ENCODE peak calls at places on chromosomes 4 and X, in six cellular contexts. One of them, this sample, is unnamed.

GRCh38 chr4:14091966-14092365 is 464.4 kb upstream of the BOD1L1 start:
- DNase-seq in cardiac septum: no peak
- DNase-seq in type B pancreatic cell: no peak
- DNase-seq in activated T-helper 1 cell treated with Interleukin-2 at 50 U/mL for 16 hours: no peak
- DNase-seq in Calu3: no peak
- DNase-seq in activated CD8-positive, alpha-beta memory T cell treated with anti-CD3 and anti-CD28 coated beads, Interleukin-2, amount 50 U/mL, for 48 hours: no peak
- DNase-seq in this sample: no peak

GRCh38 chr4:91826186-91826585 is 477.6 kb upstream of the GRID2 start:
- DNase-seq in cardiac septum: no peak
- DNase-seq in type B pancreatic cell: no peak
- DNase-seq in activated T-helper 1 cell treated with Interleukin-2 at 50 U/mL for 16 hours: no peak
- DNase-seq in Calu3: peak
- DNase-seq in activated CD8-positive, alpha-beta memory T cell treated with anti-CD3 and anti-CD28 coated beads, Interleukin-2, amount 50 U/mL, for 48 hours: no peak
- DNase-seq in this sample: no peak

GRCh38 chrX:140766024-140766611 is 56.6 kb downstream of the LINC00632 start:
- DNase-seq in cardiac septum: no peak
- DNase-seq in type B pancreatic cell: no peak
- DNase-seq in activated T-helper 1 cell treated with Interleukin-2 at 50 U/mL for 16 hours: no peak
- DNase-seq in Calu3: peak
- DNase-seq in activated CD8-positive, alpha-beta memory T cell treated with anti-CD3 and anti-CD28 coated beads, Interleukin-2, amount 50 U/mL, for 48 hours: peak
- DNase-seq in this sample: no peak

GRCh38 chr4:16860506-16860905 is 37.9 kb downstream of the LDB2 start:
- DNase-seq in cardiac septum: no peak
- DNase-seq in type B pancreatic cell: no peak
- DNase-seq in activated T-helper 1 cell treated with Interleukin-2 at 50 U/mL for 16 hours: no peak
- DNase-seq in Calu3: no peak
- DNase-seq in activated CD8-positive, alpha-beta memory T cell treated with anti-CD3 and anti-CD28 coated beads, Interleukin-2, amount 50 U/mL, for 48 hours: no peak
- DNase-seq in this sample: no peak

GRCh38 chr4:169619518-169619957 is 840 bp upstream of the CLCN3 start:
- DNase-seq in cardiac septum: no peak
- DNase-seq in type B pancreatic cell: no peak
- DNase-seq in activated T-helper 1 cell treated with Interleukin-2 at 50 U/mL for 16 hours: peak
- DNase-seq in Calu3: peak
- DNase-seq in activated CD8-positive, alpha-beta memory T cell treated with anti-CD3 and anti-CD28 coated beads, Interleukin-2, amount 50 U/mL, for 48 hours: peak
- DNase-seq in this sample: no peak

GRCh38 chr4:155578219-155578618 is 88.4 kb upstream of the GUCY1A1 start:
- DNase-seq in cardiac septum: no peak
- DNase-seq in type B pancreatic cell: no peak
- DNase-seq in activated T-helper 1 cell treated with Interleukin-2 at 50 U/mL for 16 hours: no peak
- DNase-seq in Calu3: no peak
- DNase-seq in activated CD8-positive, alpha-beta memory T cell treated with anti-CD3 and anti-CD28 coated beads, Interleukin-2, amount 50 U/mL, for 48 hours: no peak
- DNase-seq in this sample: no peak

GRCh38 chr4:76179398-76180318 is 31.5 kb upstream of the NUP54 start:
- DNase-seq in cardiac septum: peak
- DNase-seq in type B pancreatic cell: peak
- DNase-seq in activated T-helper 1 cell treated with Interleukin-2 at 50 U/mL for 16 hours: peak
- DNase-seq in Calu3: peak
- DNase-seq in activated CD8-positive, alpha-beta memory T cell treated with anti-CD3 and anti-CD28 coated beads, Interleukin-2, amount 50 U/mL, for 48 hours: peak
- DNase-seq in this sample: peak

GRCh38 chrX:10326578-10326977 is 169.8 kb downstream of the CLCN4 start:
- DNase-seq in cardiac septum: no peak
- DNase-seq in type B pancreatic cell: no peak
- DNase-seq in activated T-helper 1 cell treated with Interleukin-2 at 50 U/mL for 16 hours: no peak
- DNase-seq in Calu3: peak
- DNase-seq in activated CD8-positive, alpha-beta memory T cell treated with anti-CD3 and anti-CD28 coated beads, Interleukin-2, amount 50 U/mL, for 48 hours: no peak
- DNase-seq in this sample: no peak

GRCh38 chr4:60683357-60683756 is 516.8 kb upstream of the ADGRL3 start:
- DNase-seq in cardiac septum: no peak
- DNase-seq in type B pancreatic cell: no peak
- DNase-seq in activated T-helper 1 cell treated with Interleukin-2 at 50 U/mL for 16 hours: no peak
- DNase-seq in Calu3: no peak
- DNase-seq in activated CD8-positive, alpha-beta memory T cell treated with anti-CD3 and anti-CD28 coated beads, Interleukin-2, amount 50 U/mL, for 48 hours: no peak
- DNase-seq in this sample: no peak

GRCh38 chrX:319579-320125 is 1.1 kb upstream of the GTPBP6 start:
- DNase-seq in cardiac septum: peak
- DNase-seq in type B pancreatic cell: no peak
- DNase-seq in activated T-helper 1 cell treated with Interleukin-2 at 50 U/mL for 16 hours: no peak
- DNase-seq in Calu3: no peak
- DNase-seq in activated CD8-positive, alpha-beta memory T cell treated with anti-CD3 and anti-CD28 coated beads, Interleukin-2, amount 50 U/mL, for 48 hours: no peak
- DNase-seq in this sample: peak

GRCh38 chr4:75629239-75629638 is 1.1 kb downstream of the CDKL2 start:
- DNase-seq in cardiac septum: no peak
- DNase-seq in type B pancreatic cell: no peak
- DNase-seq in activated T-helper 1 cell treated with Interleukin-2 at 50 U/mL for 16 hours: no peak
- DNase-seq in Calu3: no peak
- DNase-seq in activated CD8-positive, alpha-beta memory T cell treated with anti-CD3 and anti-CD28 coated beads, Interleukin-2, amount 50 U/mL, for 48 hours: no peak
- DNase-seq in this sample: no peak

GRCh38 chr4:105191621-105192210 is 45.0 kb downstream of the TET2 start:
- DNase-seq in cardiac septum: no peak
- DNase-seq in type B pancreatic cell: no peak
- DNase-seq in activated T-helper 1 cell treated with Interleukin-2 at 50 U/mL for 16 hours: no peak
- DNase-seq in Calu3: no peak
- DNase-seq in activated CD8-positive, alpha-beta memory T cell treated with anti-CD3 and anti-CD28 coated beads, Interleukin-2, amount 50 U/mL, for 48 hours: no peak
- DNase-seq in this sample: no peak

GRCh38 chr4:4899202-4899925 is 39.9 kb downstream of the MSX1 start:
- DNase-seq in cardiac septum: no peak
- DNase-seq in type B pancreatic cell: no peak
- DNase-seq in activated T-helper 1 cell treated with Interleukin-2 at 50 U/mL for 16 hours: no peak
- DNase-seq in Calu3: no peak
- DNase-seq in activated CD8-positive, alpha-beta memory T cell treated with anti-CD3 and anti-CD28 coated beads, Interleukin-2, amount 50 U/mL, for 48 hours: no peak
- DNase-seq in this sample: no peak

GRCh38 chr4:182920676-182921075 is 3.5 kb upstream of the DCTD start:
- DNase-seq in cardiac septum: no peak
- DNase-seq in type B pancreatic cell: no peak
- DNase-seq in activated T-helper 1 cell treated with Interleukin-2 at 50 U/mL for 16 hours: no peak
- DNase-seq in Calu3: no peak
- DNase-seq in activated CD8-positive, alpha-beta memory T cell treated with anti-CD3 and anti-CD28 coated beads, Interleukin-2, amount 50 U/mL, for 48 hours: no peak
- DNase-seq in this sample: no peak

GRCh38 chr4:139950568-139950967 is 203.4 kb downstream of the MAML3 start:
- DNase-seq in cardiac septum: no peak
- DNase-seq in type B pancreatic cell: no peak
- DNase-seq in activated T-helper 1 cell treated with Interleukin-2 at 50 U/mL for 16 hours: no peak
- DNase-seq in Calu3: no peak
- DNase-seq in activated CD8-positive, alpha-beta memory T cell treated with anti-CD3 and anti-CD28 coated beads, Interleukin-2, amount 50 U/mL, for 48 hours: peak
- DNase-seq in this sample: no peak

GRCh38 chr4:59655996-59656395 is 1544.1 kb upstream of the ADGRL3 start:
- DNase-seq in cardiac septum: no peak
- DNase-seq in type B pancreatic cell: no peak
- DNase-seq in activated T-helper 1 cell treated with Interleukin-2 at 50 U/mL for 16 hours: no peak
- DNase-seq in Calu3: no peak
- DNase-seq in activated CD8-positive, alpha-beta memory T cell treated with anti-CD3 and anti-CD28 coated beads, Interleukin-2, amount 50 U/mL, for 48 hours: no peak
- DNase-seq in this sample: no peak

GRCh38 chr4:139763668-139764067 is 98.0 kb downstream of the MGST2 start:
- DNase-seq in cardiac septum: no peak
- DNase-seq in type B pancreatic cell: no peak
- DNase-seq in activated T-helper 1 cell treated with Interleukin-2 at 50 U/mL for 16 hours: no peak
- DNase-seq in Calu3: no peak
- DNase-seq in activated CD8-positive, alpha-beta memory T cell treated with anti-CD3 and anti-CD28 coated beads, Interleukin-2, amount 50 U/mL, for 48 hours: no peak
- DNase-seq in this sample: no peak

GRCh38 chr4:98746530-98746929 is 88.1 kb upstream of the TSPAN5 start:
- DNase-seq in cardiac septum: no peak
- DNase-seq in type B pancreatic cell: no peak
- DNase-seq in activated T-helper 1 cell treated with Interleukin-2 at 50 U/mL for 16 hours: no peak
- DNase-seq in Calu3: no peak
- DNase-seq in activated CD8-positive, alpha-beta memory T cell treated with anti-CD3 and anti-CD28 coated beads, Interleukin-2, amount 50 U/mL, for 48 hours: no peak
- DNase-seq in this sample: no peak

GRCh38 chrX:53571494-53571893 is 115.0 kb downstream of the HUWE1 start:
- DNase-seq in cardiac septum: no peak
- DNase-seq in type B pancreatic cell: no peak
- DNase-seq in activated T-helper 1 cell treated with Interleukin-2 at 50 U/mL for 16 hours: no peak
- DNase-seq in Calu3: no peak
- DNase-seq in activated CD8-positive, alpha-beta memory T cell treated with anti-CD3 and anti-CD28 coated beads, Interleukin-2, amount 50 U/mL, for 48 hours: no peak
- DNase-seq in this sample: no peak

GRCh38 chr4:154427149-154427548 is 64.5 kb downstream of the DCHS2 start:
- DNase-seq in cardiac septum: no peak
- DNase-seq in type B pancreatic cell: no peak
- DNase-seq in activated T-helper 1 cell treated with Interleukin-2 at 50 U/mL for 16 hours: no peak
- DNase-seq in Calu3: no peak
- DNase-seq in activated CD8-positive, alpha-beta memory T cell treated with anti-CD3 and anti-CD28 coated beads, Interleukin-2, amount 50 U/mL, for 48 hours: no peak
- DNase-seq in this sample: no peak

GRCh38 chrX:80749404-80749803 is 60.3 kb downstream of the BRWD3 start:
- DNase-seq in cardiac septum: no peak
- DNase-seq in type B pancreatic cell: no peak
- DNase-seq in activated T-helper 1 cell treated with Interleukin-2 at 50 U/mL for 16 hours: no peak
- DNase-seq in Calu3: no peak
- DNase-seq in activated CD8-positive, alpha-beta memory T cell treated with anti-CD3 and anti-CD28 coated beads, Interleukin-2, amount 50 U/mL, for 48 hours: no peak
- DNase-seq in this sample: no peak

GRCh38 chr4:26746742-26747351 is 113.8 kb upstream of the STIM2 start:
- DNase-seq in cardiac septum: no peak
- DNase-seq in type B pancreatic cell: no peak
- DNase-seq in activated T-helper 1 cell treated with Interleukin-2 at 50 U/mL for 16 hours: no peak
- DNase-seq in Calu3: no peak
- DNase-seq in activated CD8-positive, alpha-beta memory T cell treated with anti-CD3 and anti-CD28 coated beads, Interleukin-2, amount 50 U/mL, for 48 hours: no peak
- DNase-seq in this sample: no peak

GRCh38 chr4:169716677-169717076 is 41.1 kb downstream of the HPF1 start:
- DNase-seq in cardiac septum: no peak
- DNase-seq in type B pancreatic cell: no peak
- DNase-seq in activated T-helper 1 cell treated with Interleukin-2 at 50 U/mL for 16 hours: no peak
- DNase-seq in Calu3: no peak
- DNase-seq in activated CD8-positive, alpha-beta memory T cell treated with anti-CD3 and anti-CD28 coated beads, Interleukin-2, amount 50 U/mL, for 48 hours: no peak
- DNase-seq in this sample: no peak

GRCh38 chr4:171876636-171877035 is 63.4 kb downstream of the GALNTL6 start:
- DNase-seq in cardiac septum: no peak
- DNase-seq in type B pancreatic cell: no peak
- DNase-seq in activated T-helper 1 cell treated with Interleukin-2 at 50 U/mL for 16 hours: no peak
- DNase-seq in Calu3: no peak
- DNase-seq in activated CD8-positive, alpha-beta memory T cell treated with anti-CD3 and anti-CD28 coated beads, Interleukin-2, amount 50 U/mL, for 48 hours: no peak
- DNase-seq in this sample: no peak

GRCh38 chr4:38333219-38333618 is 330.8 kb upstream of the KLF3 start:
- DNase-seq in cardiac septum: no peak
- DNase-seq in type B pancreatic cell: no peak
- DNase-seq in activated T-helper 1 cell treated with Interleukin-2 at 50 U/mL for 16 hours: no peak
- DNase-seq in Calu3: no peak
- DNase-seq in activated CD8-positive, alpha-beta memory T cell treated with anti-CD3 and anti-CD28 coated beads, Interleukin-2, amount 50 U/mL, for 48 hours: no peak
- DNase-seq in this sample: no peak

GRCh38 chr4:168604496-168605373 is 107.9 kb downstream of the PALLD start:
- DNase-seq in cardiac septum: no peak
- DNase-seq in type B pancreatic cell: no peak
- DNase-seq in activated T-helper 1 cell treated with Interleukin-2 at 50 U/mL for 16 hours: no peak
- DNase-seq in Calu3: peak
- DNase-seq in activated CD8-positive, alpha-beta memory T cell treated with anti-CD3 and anti-CD28 coated beads, Interleukin-2, amount 50 U/mL, for 48 hours: no peak
- DNase-seq in this sample: no peak

GRCh38 chr4:74056114-74056857 is 17.8 kb upstream of the CXCL3 start:
- DNase-seq in cardiac septum: no peak
- DNase-seq in type B pancreatic cell: no peak
- DNase-seq in activated T-helper 1 cell treated with Interleukin-2 at 50 U/mL for 16 hours: no peak
- DNase-seq in Calu3: no peak
- DNase-seq in activated CD8-positive, alpha-beta memory T cell treated with anti-CD3 and anti-CD28 coated beads, Interleukin-2, amount 50 U/mL, for 48 hours: no peak
- DNase-seq in this sample: no peak

GRCh38 chr4:101238706-101239105 is 108.6 kb downstream of the PPP3CA start:
- DNase-seq in cardiac septum: no peak
- DNase-seq in type B pancreatic cell: no peak
- DNase-seq in activated T-helper 1 cell treated with Interleukin-2 at 50 U/mL for 16 hours: no peak
- DNase-seq in Calu3: no peak
- DNase-seq in activated CD8-positive, alpha-beta memory T cell treated with anti-CD3 and anti-CD28 coated beads, Interleukin-2, amount 50 U/mL, for 48 hours: no peak
- DNase-seq in this sample: no peak

GRCh38 chrX:30570505-30570904 is 7.1 kb downstream of the TASL start:
- DNase-seq in cardiac septum: no peak
- DNase-seq in type B pancreatic cell: no peak
- DNase-seq in activated T-helper 1 cell treated with Interleukin-2 at 50 U/mL for 16 hours: no peak
- DNase-seq in Calu3: peak
- DNase-seq in activated CD8-positive, alpha-beta memory T cell treated with anti-CD3 and anti-CD28 coated beads, Interleukin-2, amount 50 U/mL, for 48 hours: no peak
- DNase-seq in this sample: no peak

GRCh38 chrX:9355739-9356138 is 109.1 kb upstream of the TBL1X start:
- DNase-seq in cardiac septum: peak
- DNase-seq in type B pancreatic cell: no peak
- DNase-seq in activated T-helper 1 cell treated with Interleukin-2 at 50 U/mL for 16 hours: no peak
- DNase-seq in Calu3: no peak
- DNase-seq in activated CD8-positive, alpha-beta memory T cell treated with anti-CD3 and anti-CD28 coated beads, Interleukin-2, amount 50 U/mL, for 48 hours: no peak
- DNase-seq in this sample: no peak

GRCh38 chr4:946517-947471 is 14.5 kb downstream of the TMEM175 start:
- DNase-seq in cardiac septum: no peak
- DNase-seq in type B pancreatic cell: no peak
- DNase-seq in activated T-helper 1 cell treated with Interleukin-2 at 50 U/mL for 16 hours: no peak
- DNase-seq in Calu3: no peak
- DNase-seq in activated CD8-positive, alpha-beta memory T cell treated with anti-CD3 and anti-CD28 coated beads, Interleukin-2, amount 50 U/mL, for 48 hours: no peak
- DNase-seq in this sample: no peak

GRCh38 chr4:13881880-13882279 is 254.4 kb upstream of the BOD1L1 start:
- DNase-seq in cardiac septum: no peak
- DNase-seq in type B pancreatic cell: no peak
- DNase-seq in activated T-helper 1 cell treated with Interleukin-2 at 50 U/mL for 16 hours: no peak
- DNase-seq in Calu3: no peak
- DNase-seq in activated CD8-positive, alpha-beta memory T cell treated with anti-CD3 and anti-CD28 coated beads, Interleukin-2, amount 50 U/mL, for 48 hours: no peak
- DNase-seq in this sample: no peak

GRCh38 chrX:150984164-150984824 is 1.2 kb downstream of the HMGB3 start:
- DNase-seq in cardiac septum: no peak
- DNase-seq in type B pancreatic cell: no peak
- DNase-seq in activated T-helper 1 cell treated with Interleukin-2 at 50 U/mL for 16 hours: no peak
- DNase-seq in Calu3: peak
- DNase-seq in activated CD8-positive, alpha-beta memory T cell treated with anti-CD3 and anti-CD28 coated beads, Interleukin-2, amount 50 U/mL, for 48 hours: peak
- DNase-seq in this sample: no peak

GRCh38 chr4:138021116-138021820 is 220.9 kb downstream of the SLC7A11 start:
- DNase-seq in cardiac septum: no peak
- DNase-seq in type B pancreatic cell: no peak
- DNase-seq in activated T-helper 1 cell treated with Interleukin-2 at 50 U/mL for 16 hours: no peak
- DNase-seq in Calu3: no peak
- DNase-seq in activated CD8-positive, alpha-beta memory T cell treated with anti-CD3 and anti-CD28 coated beads, Interleukin-2, amount 50 U/mL, for 48 hours: no peak
- DNase-seq in this sample: no peak

GRCh38 chrX:15749642-15750610 is 11.9 kb downstream of the CA5B start:
- DNase-seq in cardiac septum: no peak
- DNase-seq in type B pancreatic cell: no peak
- DNase-seq in activated T-helper 1 cell treated with Interleukin-2 at 50 U/mL for 16 hours: no peak
- DNase-seq in Calu3: no peak
- DNase-seq in activated CD8-positive, alpha-beta memory T cell treated with anti-CD3 and anti-CD28 coated beads, Interleukin-2, amount 50 U/mL, for 48 hours: no peak
- DNase-seq in this sample: no peak

GRCh38 chr4:24807611-24808010 is 12.2 kb downstream of the SOD3 start:
- DNase-seq in cardiac septum: no peak
- DNase-seq in type B pancreatic cell: no peak
- DNase-seq in activated T-helper 1 cell treated with Interleukin-2 at 50 U/mL for 16 hours: no peak
- DNase-seq in Calu3: no peak
- DNase-seq in activated CD8-positive, alpha-beta memory T cell treated with anti-CD3 and anti-CD28 coated beads, Interleukin-2, amount 50 U/mL, for 48 hours: no peak
- DNase-seq in this sample: no peak

GRCh38 chr4:168641811-168642140 is 144.9 kb downstream of the PALLD start:
- DNase-seq in cardiac septum: no peak
- DNase-seq in type B pancreatic cell: no peak
- DNase-seq in activated T-helper 1 cell treated with Interleukin-2 at 50 U/mL for 16 hours: no peak
- DNase-seq in Calu3: no peak
- DNase-seq in activated CD8-positive, alpha-beta memory T cell treated with anti-CD3 and anti-CD28 coated beads, Interleukin-2, amount 50 U/mL, for 48 hours: no peak
- DNase-seq in this sample: no peak

This sample was measured in mesenteric fat pad.